ENCODE peak calls at places on chromosomes 11 and 22, in ten cellular contexts. W, A, N, J, S, L, Y, B, Q and C are unnamed samples.

GRCh38 chr22:42955087-42955630 is 59.8 kb downstream of the PACSIN2 start:
- DNase-seq in N (no peak), J (no peak), W (no peak), A (no peak), Y (no peak), Q (no peak), S (no peak), B (no peak), L (no peak), C (no peak)

GRCh38 chr11:120137611-120138521 is at the start of gene TRIM29:
- DNase-seq in Q (peak), W (no peak), L (no peak), Y (peak), B (peak), N (no peak), J (no peak), S (no peak), A (no peak), C (no peak)

GRCh38 chr22:38034884-38035529 is 22.2 kb upstream of the PICK1 start:
- DNase-seq in J (no peak), Q (no peak), A (no peak), B (no peak), S (no peak), N (no peak), Y (peak), W (no peak), L (no peak), C (no peak)

GRCh38 chr11:6607190-6607635 is 3.6 kb downstream of the ILK start:
- DNase-seq in Q (no peak), B (no peak), N (no peak), W (no peak), S (no peak), A (no peak), Y (no peak), J (no peak), L (no peak), C (no peak)

GRCh38 chr22:31148516-31148915 is 8.2 kb upstream of the PLA2G3 start:
- DNase-seq in J (no peak), L (no peak), W (peak), Y (no peak), B (no peak), S (no peak), Q (no peak), A (no peak), N (no peak), C (peak)

GRCh38 chr11:126969865-126970479 is 30.6 kb downstream of the KIRREL3 start:
- DNase-seq in Y (peak), L (no peak), Q (peak), S (no peak), J (no peak), A (peak), W (peak), B (no peak), N (no peak), C (no peak)

GRCh38 chr11:59791639-59792038 is 18.9 kb downstream of the MRPL16 start:
- DNase-seq in Y (no peak), J (no peak), L (no peak), B (no peak), S (no peak), Q (no peak), N (no peak), A (peak), W (no peak), C (no peak)

GRCh38 chr11:124086447-124086846 is 28.8 kb upstream of the VWA5A start:
- DNase-seq in W (no peak), N (no peak), Y (peak), L (no peak), B (no peak), J (no peak), S (no peak), A (no peak), Q (no peak), C (no peak)

GRCh38 chr22:36797988-36798670 is 18.7 kb downstream of the PVALB start:
- DNase-seq in N (no peak), S (no peak), B (no peak), Y (no peak), W (no peak), A (no peak), J (no peak), L (no peak), Q (no peak), C (no peak)

GRCh38 chr11:11992813-11993212 is 15.6 kb downstream of the DKK3 start:
- DNase-seq in N (no peak), B (no peak), W (no peak), Q (no peak), L (no peak), A (no peak), S (no peak), Y (no peak), J (no peak), C (no peak)

GRCh38 chr11:83641511-83641910 is 355.3 kb upstream of the CCDC90B start:
- DNase-seq in Y (no peak), W (peak), L (no peak), J (no peak), Q (peak), N (no peak), B (no peak), S (no peak), A (no peak), C (peak)